ENCODE peak calls at places on chromosomes 5 and 9, in ten cellular contexts. K is GM23338; L is A549; M is cardiac fibroblast; O is naive thymus-derived CD4-positive, alpha-beta T cell; Q is left ventricle myocardium inferior; I is AG09309; F is mucosa of descending colon; J is colonic mucosa; P is astrocyte of the spinal cord. T is an unnamed sample.

GRCh38 chr5:6812800-6813731 is 99.8 kb downstream of the TENT4A start:
- DNase-seq in K (no peak), O (no peak), L (no peak), M (peak), P (no peak), Q (no peak), F (peak), J (peak), I (peak), T (peak)

GRCh38 chr5:77996943-77997342 is 220.8 kb upstream of the TBCA start:
- DNase-seq in J (no peak), P (no peak), M (no peak), K (no peak), F (no peak), L (no peak), O (no peak), I (no peak), Q (no peak), T (no peak)

GRCh38 chr9:133971121-133971951 is 20.8 kb downstream of the VAV2 start:
- DNase-seq in K (no peak), J (no peak), Q (no peak), O (no peak), P (no peak), L (no peak), F (no peak), I (no peak), M (no peak), T (no peak)

GRCh38 chr5:65072836-65073620 is 304.3 kb downstream of the CWC27 start:
- DNase-seq in K (no peak), O (no peak), P (peak), F (no peak), J (no peak), Q (no peak), L (no peak), I (peak), M (no peak), T (no peak)

GRCh38 chr9:100083448-100084144 is 15.2 kb downstream of the ERP44 start:
- DNase-seq in K (no peak), M (no peak), Q (no peak), J (no peak), L (no peak), F (no peak), P (no peak), I (no peak), O (no peak), T (no peak)

GRCh38 chr5:128537999-128538248 is at the start of gene FBN2:
- DNase-seq in I (no peak), J (no peak), L (no peak), Q (no peak), P (no peak), M (no peak), O (no peak), F (no peak), K (no peak), T (no peak)

GRCh38 chr9:131942076-131942720 is 137.5 kb downstream of the MED27 start:
- DNase-seq in I (no peak), F (no peak), O (no peak), P (no peak), K (no peak), Q (no peak), L (no peak), M (no peak), J (no peak), T (no peak)

GRCh38 chr5:2755811-2756210 is 4.3 kb upstream of the IRX2 start:
- DNase-seq in L (no peak), Q (no peak), J (no peak), F (no peak), I (no peak), K (no peak), P (no peak), M (no peak), O (no peak), T (no peak)

GRCh38 chr5:135243194-135244191 is 155.5 kb downstream of the MACROH2A1 start:
- DNase-seq in J (peak), L (no peak), K (no peak), P (no peak), O (no peak), M (peak), F (peak), Q (peak), I (no peak), T (peak)

GRCh38 chr5:2675548-2675947 is 75.9 kb downstream of the IRX2 start:
- DNase-seq in F (no peak), L (no peak), M (no peak), J (no peak), Q (no peak), P (no peak), O (no peak), I (no peak), K (no peak), T (no peak)

GRCh38 chr5:178249191-178249989 is 16.8 kb upstream of the PHYKPL start:
- DNase-seq in P (peak), J (no peak), F (no peak), O (peak), M (peak), L (no peak), Q (peak), K (no peak), I (peak), T (peak)

GRCh38 chr5:95798545-95798944 is 24.0 kb downstream of the GLRX start:
- DNase-seq in K (no peak), L (no peak), F (no peak), Q (no peak), M (no peak), P (no peak), J (no peak), I (no peak), O (no peak), T (no peak)

GRCh38 chr5:150021491-150022162 is 21.1 kb downstream of the HMGXB3 start:
- DNase-seq in M (peak), F (no peak), O (no peak), P (peak), J (no peak), Q (peak), L (no peak), K (peak), I (no peak), T (peak)

GRCh38 chr5:5933651-5934050 is 444.7 kb downstream of the MED10 start:
- DNase-seq in M (no peak), P (no peak), L (peak), I (no peak), F (no peak), Q (no peak), J (no peak), K (peak), O (no peak), T (no peak)

GRCh38 chr5:82364497-82364896 is 86.3 kb upstream of the RPS23 start:
- DNase-seq in O (no peak), I (no peak), P (peak), L (peak), Q (no peak), J (no peak), F (peak), M (peak), K (peak), T (peak)

GRCh38 chr9:12441509-12441908 is 251.7 kb upstream of the TYRP1 start:
- DNase-seq in Q (no peak), J (no peak), L (no peak), F (no peak), P (no peak), K (no peak), O (no peak), M (no peak), I (no peak), T (no peak)

GRCh38 chr5:68465133-68465532 is 249.6 kb downstream of the PIK3R1 start:
- DNase-seq in K (no peak), L (no peak), O (no peak), I (no peak), M (no peak), Q (no peak), F (no peak), P (no peak), J (no peak), T (no peak)

GRCh38 chr9:91164724-91165520 is 196.8 kb downstream of the AUH start:
- DNase-seq in F (peak), Q (peak), O (no peak), I (peak), J (peak), K (no peak), L (peak), P (peak), M (peak), T (peak)

GRCh38 chr5:103435136-103435914 is 127.3 kb downstream of the NUDT12 start:
- DNase-seq in O (no peak), K (no peak), I (no peak), P (peak), M (peak), F (no peak), L (no peak), Q (no peak), J (no peak), T (no peak)

GRCh38 chr9:87515086-87515485 is 17.4 kb downstream of the DAPK1 start:
- DNase-seq in O (no peak), F (no peak), J (no peak), M (peak), K (no peak), I (no peak), Q (no peak), P (no peak), L (no peak), T (no peak)

GRCh38 chr5:40483316-40483715 is 196.4 kb upstream of the PTGER4 start:
- DNase-seq in M (peak), L (no peak), O (no peak), P (peak), I (no peak), K (no peak), F (no peak), J (no peak), Q (no peak), T (no peak)

GRCh38 chr9:101477736-101478135 is 42.2 kb upstream of the ALDOB start:
- DNase-seq in L (no peak), K (no peak), M (no peak), F (peak), Q (no peak), J (no peak), O (no peak), I (no peak), P (peak), T (no peak)

GRCh38 chr5:159510282-159510681 is 180.0 kb upstream of the IL12B start:
- DNase-seq in Q (peak), K (peak), J (peak), F (peak), L (peak), P (peak), I (peak), O (no peak), M (peak), T (peak)

GRCh38 chr5:41722359-41722950 is 147.8 kb downstream of the OXCT1 start:
- DNase-seq in Q (no peak), F (no peak), P (peak), J (no peak), M (peak), L (no peak), O (no peak), K (peak), I (no peak), T (no peak)

GRCh38 chr5:6000867-6001266 is 377.5 kb downstream of the MED10 start:
- DNase-seq in J (no peak), M (no peak), Q (no peak), I (no peak), L (no peak), O (no peak), F (no peak), K (no peak), P (no peak), T (no peak)

GRCh38 chr9:126673689-126674364 is 60.1 kb downstream of the LMX1B start:
- DNase-seq in Q (no peak), I (no peak), K (peak), F (no peak), J (no peak), O (no peak), M (peak), P (no peak), L (peak), T (no peak)

GRCh38 chr5:40037703-40038102 is 612.9 kb upstream of the DAB2 start:
- DNase-seq in P (no peak), Q (no peak), F (no peak), I (no peak), K (no peak), J (no peak), M (no peak), L (no peak), O (no peak), T (no peak)

GRCh38 chr9:125889524-125890473 is 142.6 kb downstream of the PBX3 start:
- DNase-seq in F (peak), O (peak), P (peak), I (no peak), J (peak), K (peak), Q (peak), L (peak), M (peak), T (peak)

GRCh38 chr5:139760066-139761056 is 35.2 kb upstream of the PSD2 start:
- DNase-seq in J (no peak), Q (no peak), F (no peak), M (no peak), O (no peak), P (peak), K (no peak), L (no peak), I (no peak), T (no peak)

GRCh38 chr9:132989014-132989310 is 10.5 kb downstream of the GFI1B start:
- DNase-seq in L (no peak), P (no peak), M (no peak), K (no peak), O (no peak), Q (no peak), F (no peak), I (no peak), J (no peak), T (no peak)

GRCh38 chr5:39216621-39217020 is 2.7 kb downstream of the FYB1 start:
- DNase-seq in Q (no peak), K (no peak), L (no peak), J (no peak), P (no peak), O (no peak), I (no peak), F (no peak), M (no peak), T (no peak)

GRCh38 chr9:9790216-9790872 is 822.5 kb downstream of the PTPRD start:
- DNase-seq in F (peak), Q (no peak), O (no peak), M (peak), P (peak), I (no peak), K (peak), L (peak), J (peak), T (no peak)

GRCh38 chr5:132183723-132184122 is 43.9 kb downstream of the P4HA2 start:
- DNase-seq in K (no peak), L (no peak), P (peak), M (peak), O (no peak), I (no peak), J (no peak), Q (no peak), F (no peak), T (no peak)

DNA sequence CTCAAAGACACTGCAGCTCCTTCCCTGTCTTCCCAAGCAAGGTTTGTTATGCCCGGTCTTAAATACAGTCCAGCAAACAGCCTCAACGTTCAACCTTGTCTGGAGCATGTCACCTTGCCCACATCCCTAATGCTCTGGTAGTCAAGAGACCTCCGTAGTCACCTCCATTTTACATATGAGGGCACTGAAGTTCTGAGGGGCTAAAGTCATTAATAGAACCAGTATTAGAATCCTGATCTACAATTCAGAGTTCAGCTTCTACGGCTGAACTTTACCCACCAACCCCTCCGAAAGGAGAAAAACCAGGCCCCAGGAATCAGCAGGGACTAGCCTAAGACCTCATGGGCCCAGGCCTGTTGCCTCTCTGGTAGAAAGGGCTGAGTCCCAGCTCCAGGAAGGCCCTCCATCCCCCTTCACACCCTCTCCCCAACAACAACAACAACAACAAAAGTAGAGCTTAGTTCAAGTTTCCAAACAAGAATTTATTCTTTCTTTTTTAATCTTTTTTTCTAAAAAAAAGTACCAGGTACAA is 795 bp upstream of the STOML2 start:
- DNase-seq in J (no peak), Q (no peak), L (no peak), P (no peak), O (no peak), M (no peak), I (no peak), K (no peak), F (no peak), T (no peak)
- H3K4me3 ChIP-seq in J (peak), Q (peak), L (peak), P (peak), O (peak), M (peak), I (peak), K (peak), F (no peak), T (peak)

GRCh38 chr9:122348288-122348777 is 22.5 kb upstream of the PTGS1 start:
- DNase-seq in M (no peak), Q (no peak), F (no peak), L (no peak), O (no peak), I (no peak), P (no peak), K (peak), J (no peak), T (no peak)

GRCh38 chr9:122348791-122349190 is 22.0 kb upstream of the PTGS1 start:
- DNase-seq in Q (no peak), I (no peak), P (no peak), L (no peak), J (no peak), O (no peak), M (no peak), K (no peak), F (no peak), T (no peak)

GRCh38 chr9:122347348-122348287 is 23.2 kb upstream of the PTGS1 start:
- DNase-seq in M (peak), J (peak), K (peak), O (peak), P (no peak), Q (no peak), L (peak), I (no peak), F (peak), T (no peak)

GRCh38 chr9:122349201-122349600 is 21.6 kb upstream of the PTGS1 start:
- DNase-seq in J (no peak), O (no peak), K (no peak), M (no peak), L (no peak), P (no peak), I (no peak), F (no peak), Q (no peak), T (no peak)

DNA sequence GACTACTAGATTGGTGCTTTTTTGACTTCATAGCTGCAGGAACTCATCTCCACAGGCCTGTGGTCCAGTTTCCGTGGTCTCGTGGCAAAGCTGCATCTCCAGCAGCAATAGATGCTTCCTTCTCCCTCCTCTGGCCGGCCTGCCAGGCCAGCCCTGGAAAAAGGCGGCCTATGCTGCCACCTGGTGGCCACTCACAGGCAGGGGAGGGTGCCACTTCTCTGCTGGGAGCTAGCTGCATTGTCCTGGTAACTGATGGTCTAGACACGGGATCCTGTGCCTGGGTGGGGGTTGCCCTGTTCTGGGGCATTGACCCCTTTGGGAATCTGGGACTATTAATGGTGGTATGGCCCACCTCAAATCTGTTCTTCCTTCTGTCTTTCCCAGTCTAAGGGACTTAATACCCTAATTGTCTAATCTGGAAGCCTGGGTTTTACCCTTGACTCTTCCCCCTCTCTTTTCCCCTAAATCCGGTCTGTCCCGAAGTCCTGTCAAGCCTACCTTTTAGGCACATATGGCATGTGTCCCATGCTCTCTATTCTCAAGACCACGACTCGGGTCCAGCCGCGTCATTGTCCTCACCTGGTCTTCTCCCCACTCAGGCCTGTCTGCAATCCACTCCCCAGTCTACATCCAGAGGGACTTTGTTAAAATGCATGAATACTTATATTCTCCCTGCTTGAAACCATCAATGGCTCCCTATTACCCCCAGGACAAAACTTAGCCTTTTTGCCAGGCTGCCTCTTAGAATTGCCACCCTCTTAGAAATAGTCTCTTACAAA is 20.1 kb upstream of the PTGS1 start:
- DNase-seq in L (peak), J (peak), O (peak), Q (peak), P (peak), I (peak), M (peak), F (peak), K (peak), T (peak)
- H3K4me3 ChIP-seq in L (no peak), J (no peak), O (no peak), Q (no peak), P (no peak), I (no peak), M (no peak), F (no peak), K (no peak), T (no peak)

GRCh38 chr5:126400621-126401251 is 22.5 kb upstream of the GRAMD2B start:
- DNase-seq in P (no peak), I (no peak), O (no peak), L (no peak), M (no peak), J (no peak), F (no peak), Q (no peak), K (no peak), T (no peak)

GRCh38 chr5:126403156-126403555 is 20.1 kb upstream of the GRAMD2B start:
- DNase-seq in J (no peak), M (peak), F (no peak), K (no peak), O (no peak), P (no peak), L (no peak), I (no peak), Q (no peak), T (no peak)

GRCh38 chr5:126402591-126402990 is 20.6 kb upstream of the GRAMD2B start:
- DNase-seq in J (no peak), K (no peak), M (no peak), O (no peak), I (no peak), F (no peak), P (no peak), L (no peak), Q (no peak), T (no peak)

GRCh38 chr5:126398791-126399190 is 24.4 kb upstream of the GRAMD2B start:
- DNase-seq in O (no peak), Q (no peak), K (no peak), J (no peak), F (no peak), P (no peak), M (no peak), I (no peak), L (no peak), T (no peak)

DNA sequence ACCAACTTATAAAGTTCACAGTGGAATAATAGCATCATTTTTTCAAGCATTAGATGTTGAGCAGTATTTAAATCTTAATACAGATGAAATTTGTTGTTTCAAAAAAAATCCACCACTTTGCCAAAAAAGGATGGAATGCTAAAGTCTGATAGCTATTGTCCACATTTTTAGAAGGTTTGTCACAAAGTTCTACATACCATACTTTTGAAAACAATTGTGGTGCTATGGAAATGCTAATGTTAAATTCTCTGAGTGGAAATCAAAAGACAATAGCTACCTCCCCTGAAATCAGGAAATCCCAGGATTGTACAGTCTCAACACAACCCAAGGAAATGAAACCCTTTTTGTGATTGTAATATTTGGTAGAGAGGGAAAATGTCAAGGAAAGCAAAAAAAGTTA is 19.3 kb upstream of the GRAMD2B start:
- DNase-seq in Q (no peak), K (no peak), F (no peak), P (peak), M (peak), J (no peak), L (no peak), I (no peak), O (no peak), T (no peak)
- H3K4me3 ChIP-seq in Q (no peak), K (no peak), F (no peak), P (no peak), M (no peak), J (no peak), L (no peak), I (no peak), O (no peak), T (no peak)

GRCh38 chr5:133611357-133612020 is 852 bp downstream of the FSTL4 start:
- DNase-seq in I (no peak), J (no peak), L (no peak), K (peak), F (no peak), O (no peak), Q (no peak), P (no peak), M (no peak), T (no peak)
- H3K4me3 ChIP-seq in I (no peak), J (peak), L (peak), K (peak), F (no peak), O (peak), Q (peak), P (no peak), M (no peak), T (peak)

T was measured in heart right ventricle.